ENCODE peak calls at places on chromosomes 4 and X, in five cellular contexts. Q is T-helper 1 cell; P is SK-MEL-5; G is T-helper 9 cell; Z is activated CD4-positive, alpha-beta T cell treated with anti-CD3 and anti-CD28 coated beads, Interleukin-2, amount 10 ng/mL, durations not matched to agents 7 days and 5 days. H is an unnamed sample.

GRCh38 chrX:154529206-154529612 is 13.2 kb upstream of the FAM3A start:
- DNase-seq in Q (no peak), P (no peak), G (no peak), Z (no peak), H (no peak)

GRCh38 chr4:59457576-59457975 is 1742.5 kb upstream of the ADGRL3 start:
- DNase-seq in Q (no peak), P (no peak), G (no peak), Z (no peak), H (no peak)

GRCh38 chrX:69539437-69539836 is 35.3 kb downstream of the NALF2 start:
- DNase-seq in Q (no peak), P (no peak), G (no peak), Z (no peak), H (no peak)

GRCh38 chrX:127702527-127702926 is 349.7 kb downstream of the ACTRT1 start:
- DNase-seq in Q (no peak), P (no peak), G (no peak), Z (no peak), H (no peak)

GRCh38 chr4:139315221-139315675 is 13.0 kb upstream of the NDUFC1 start:
- DNase-seq in Q (no peak), P (no peak), G (no peak), Z (no peak), H (no peak)

GRCh38 chr4:2343476-2343875 is 75.0 kb downstream of the ZFYVE28 start:
- DNase-seq in Q (no peak), P (no peak), G (no peak), Z (peak), H (no peak)

GRCh38 chr4:38170800-38171199 is 210.6 kb downstream of the PTTG2 start:
- DNase-seq in Q (no peak), P (no peak), G (no peak), Z (no peak), H (peak)

GRCh38 chrX:84186603-84187358 is 1.2 kb downstream of the RPS6KA6 start:
- DNase-seq in Q (no peak), P (no peak), G (no peak), Z (no peak), H (peak)

GRCh38 chr4:109315818-109316217 is 13.4 kb upstream of the COL25A1 start:
- DNase-seq in Q (no peak), P (peak), G (no peak), Z (no peak), H (no peak)

GRCh38 chrX:55253528-55253927 is 11.2 kb downstream of the PAGE3 start:
- DNase-seq in Q (no peak), P (no peak), G (no peak), Z (no peak), H (no peak)

GRCh38 chr4:184728858-184729257 is 5.0 kb downstream of the CENPU start:
- DNase-seq in Q (no peak), P (peak), G (no peak), Z (no peak), H (peak)

GRCh38 chr4:81984746-81985145 is 389.0 kb downstream of the HNRNPD start:
- DNase-seq in Q (no peak), P (no peak), G (no peak), Z (no peak), H (no peak)

GRCh38 chr4:14449308-14449707 is 553.0 kb upstream of the CPEB2 start:
- DNase-seq in Q (no peak), P (no peak), G (no peak), Z (no peak), H (no peak)

GRCh38 chr4:78652282-78652876 is 100.8 kb downstream of the ANXA3 start:
- DNase-seq in Q (no peak), P (no peak), G (no peak), Z (no peak), H (no peak)

GRCh38 chr4:675980-676870 is 1.9 kb downstream of the MYL5 start:
- DNase-seq in Q (no peak), P (no peak), G (no peak), Z (no peak), H (no peak)

GRCh38 chrX:121307441-121307840 is 260.0 kb downstream of the GLUD2 start:
- DNase-seq in Q (no peak), P (no peak), G (no peak), Z (no peak), H (no peak)

GRCh38 chr4:151668687-151669402 is 92.0 kb downstream of the GATB start:
- DNase-seq in Q (no peak), P (no peak), G (no peak), Z (no peak), H (no peak)

GRCh38 chr4:177638871-177639270 is 196.6 kb upstream of the AGA start:
- DNase-seq in Q (no peak), P (no peak), G (no peak), Z (no peak), H (no peak)

GRCh38 chrX:49992809-49993208 is 70.4 kb downstream of the CLCN5 start:
- DNase-seq in Q (no peak), P (no peak), G (no peak), Z (no peak), H (peak)

H was measured in PC-3.